ENCODE peak calls at places on chromosome 14, in ten cellular contexts. Q, P, S, F, G, I, K, U, C and D are unnamed samples.

GRCh38 chr14:35385042-35385839 is 19.3 kb downstream of the NFKBIA start:
- DNase-seq in Q (peak; percentile 91), P (peak; percentile 57), S (peak; percentile 25), F (no peak), G (no peak), I (no peak), K (no peak), U (no peak), C (no peak), D (no peak)

GRCh38 chr14:74910556-74910955 is 12.5 kb downstream of the RPS6KL1 start:
- DNase-seq in Q (no peak), P (no peak), S (no peak), F (no peak), G (no peak), I (no peak), K (no peak), U (no peak), C (no peak), D (no peak)

GRCh38 chr14:81219821-81220487 is 805 bp downstream of the GTF2A1 start:
- DNase-seq in Q (peak; percentile 16), P (peak; percentile 54), S (peak; percentile 78), F (peak; percentile 69), G (peak; percentile 45), I (no peak), K (peak; percentile 55), U (peak; percentile 35), C (peak; percentile 33), D (peak; percentile 52)

GRCh38 chr14:91185721-91186120 is 58.8 kb downstream of the GPR68 start:
- DNase-seq in Q (peak; percentile 77), P (no peak), S (no peak), F (no peak), G (no peak), I (peak; percentile 44), K (no peak), U (no peak), C (no peak), D (no peak)

GRCh38 chr14:80535171-80535570 is 323.9 kb upstream of the DIO2 start:
- DNase-seq in Q (no peak), P (no peak), S (no peak), F (no peak), G (no peak), I (no peak), K (no peak), U (no peak), C (no peak), D (no peak)

GRCh38 chr14:85093631-85094330 is 436.2 kb upstream of the FLRT2 start:
- DNase-seq in Q (peak; percentile 68), P (no peak), S (no peak), F (no peak), G (no peak), I (no peak), K (no peak), U (no peak), C (no peak), D (no peak)

GRCh38 chr14:35708072-35708471 is 101.0 kb downstream of the RALGAPA1 start:
- DNase-seq in Q (no peak), P (no peak), S (no peak), F (no peak), G (no peak), I (no peak), K (no peak), U (no peak), C (no peak), D (no peak)

GRCh38 chr14:25841226-25841625 is 756.6 kb downstream of the NOVA1 start:
- DNase-seq in Q (peak; percentile 68), P (no peak), S (no peak), F (no peak), G (no peak), I (no peak), K (no peak), U (no peak), C (no peak), D (no peak)

GRCh38 chr14:89924224-89924623 is 30.3 kb downstream of the EFCAB11 start:
- DNase-seq in Q (no peak), P (peak; percentile 39), S (no peak), F (no peak), G (no peak), I (no peak), K (no peak), U (no peak), C (no peak), D (no peak)

DNA sequence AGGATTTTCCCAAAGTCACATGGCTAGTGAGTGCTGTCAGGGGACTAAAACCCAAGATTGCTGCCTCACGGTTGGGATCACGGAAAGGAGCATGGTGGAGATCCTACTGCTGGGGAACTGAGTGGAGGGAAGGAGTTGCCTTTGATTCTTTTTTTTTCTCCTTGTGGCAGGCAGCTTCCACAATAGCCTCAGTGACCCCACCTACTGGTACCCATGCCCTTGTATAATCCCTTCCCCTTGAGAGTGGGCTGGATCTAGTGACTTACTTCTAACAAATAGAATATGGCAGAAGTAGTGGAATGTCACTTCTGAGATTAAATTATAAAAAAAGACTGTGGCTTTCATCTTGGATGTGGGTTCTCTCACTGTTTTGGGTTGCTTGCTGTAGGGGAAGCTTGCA is 135.7 kb downstream of the DICER1 start:
- DNase-seq in Q (no peak), P (no peak), S (no peak), F (no peak), G (no peak), I (no peak), K (no peak), U (no peak), C (no peak), D (no peak)
- TF ChIP-seq CTCF in Q (no peak), P (no peak), S (peak; percentile 13), F (no peak), G (no peak), I (no peak), K (no peak), U (no peak), C (no peak), D (no peak)

GRCh38 chr14:102496331-102496691 is 13.3 kb downstream of the ANKRD9 start:
- DNase-seq in Q (no peak), P (no peak), S (no peak), F (no peak), G (no peak), I (no peak), K (no peak), U (no peak), C (no peak), D (no peak)

GRCh38 chr14:102496955-102497744 is 12.4 kb downstream of the ANKRD9 start:
- DNase-seq in Q (no peak), P (no peak), S (no peak), F (no peak), G (no peak), I (no peak), K (no peak), U (no peak), C (no peak), D (no peak)

GRCh38 chr14:102499401-102500189 is 10.0 kb downstream of the ANKRD9 start:
- DNase-seq in Q (no peak), P (no peak), S (no peak), F (no peak), G (no peak), I (no peak), K (no peak), U (no peak), C (no peak), D (no peak)

GRCh38 chr14:102498678-102499265 is 10.8 kb downstream of the ANKRD9 start:
- DNase-seq in Q (no peak), P (no peak), S (no peak), F (no peak), G (no peak), I (no peak), K (no peak), U (no peak), C (no peak), D (no peak)

GRCh38 chr14:102498005-102498677 is 11.4 kb downstream of the ANKRD9 start:
- DNase-seq in Q (peak; percentile 17), P (no peak), S (peak; percentile 41), F (no peak), G (peak; percentile 35), I (no peak), K (no peak), U (no peak), C (no peak), D (no peak)
- TF ChIP-seq CTCF in Q (no peak), P (peak; percentile 6), S (peak; percentile 50), F (no peak), G (peak; percentile 10), I (peak; percentile 27), K (no peak), U (no peak), C (no peak), D (no peak)

DNA sequence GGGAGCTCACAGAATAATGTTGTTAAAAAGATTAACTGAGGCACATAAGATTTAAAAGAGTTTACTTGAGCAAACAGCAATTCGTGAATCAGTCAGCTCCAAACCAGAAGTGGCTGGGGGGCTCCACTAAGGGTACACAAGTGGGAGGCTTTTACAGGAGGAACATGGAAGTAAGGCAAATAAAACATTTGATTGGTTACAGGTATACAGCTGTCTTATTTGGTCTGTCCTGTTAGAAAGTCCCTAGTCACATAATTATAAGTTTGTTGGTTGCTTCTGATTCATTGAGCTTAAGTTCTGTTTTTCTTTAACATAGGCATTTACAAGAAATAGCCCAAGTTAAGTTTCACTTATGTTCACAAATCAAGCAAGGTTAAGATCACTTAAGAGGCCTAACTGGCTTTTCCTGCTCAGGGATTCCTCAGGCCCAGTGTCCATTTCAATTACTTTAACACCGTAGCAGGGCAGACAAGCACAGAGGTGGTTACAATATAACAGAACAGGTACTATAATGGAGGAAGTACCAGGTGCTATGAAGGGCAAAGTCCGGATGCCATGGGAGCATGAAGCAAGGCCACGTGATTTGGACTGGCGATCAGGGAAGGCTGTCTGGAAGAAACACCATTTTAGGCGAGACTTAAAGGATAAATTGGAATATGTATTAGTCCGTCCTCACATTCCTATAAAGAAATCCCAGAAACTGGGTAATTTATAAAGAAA is 12.3 kb upstream of the MYH7 start:
- DNase-seq in Q (no peak), P (no peak), S (no peak), F (no peak), G (peak; percentile 24), I (no peak), K (no peak), U (no peak), C (no peak), D (no peak)
- TF ChIP-seq CTCF in Q (no peak), P (no peak), S (no peak), F (no peak), G (no peak), I (no peak), K (no peak), U (no peak), C (no peak), D (no peak)

GRCh38 chr14:104865069-104865630 is at the start of gene CEP170B:
- DNase-seq in Q (peak; percentile 14), P (peak; percentile 71), S (peak; percentile 65), F (peak; percentile 57), G (peak; percentile 73), I (no peak), K (peak; percentile 48), U (peak; percentile 33), C (peak; percentile 26), D (peak; percentile 93)
- TF ChIP-seq CTCF in Q (no peak), P (no peak), S (no peak), F (no peak), G (no peak), I (no peak), K (no peak), U (no peak), C (no peak), D (no peak)